ENCODE peak calls at places on chromosomes 11 and 22, in seven cellular contexts. R, S, G, C, J, D and B are unnamed samples. For H3K9me3, the result is how much of the 10 kb centered on the place peaks cover.

GRCh38 chr11:115459563-115459962 is 44.7 kb downstream of the CADM1 start:
- DNase-seq in R (no peak), S (no peak), G (peak), C (peak), J (no peak), D (no peak), B (no peak)

GRCh38 chr11:120254788-120255518 is 15.0 kb downstream of the POU2F3 start:
- DNase-seq in R (no peak), S (no peak), G (no peak), C (no peak), J (no peak), D (peak), B (no peak)

GRCh38 chr22:47167056-47167455 is 404.6 kb downstream of the TBC1D22A start:
- DNase-seq in R (no peak), S (no peak), G (no peak), C (no peak), J (no peak), D (no peak), B (no peak)

GRCh38 chr22:41833369-41834004 is 582 bp downstream of the SREBF2 start:
- DNase-seq in R (no peak), S (no peak), G (peak), C (no peak), J (peak), D (no peak), B (no peak)

GRCh38 chr22:21026783-21027692 is 5.3 kb downstream of the SLC7A4 start:
- DNase-seq in R (no peak), S (no peak), G (peak), C (peak), J (no peak), D (no peak), B (no peak)

GRCh38 chr11:74932797-74933196 is 16.1 kb downstream of the XRRA1 start:
- DNase-seq in R (no peak), S (no peak), G (peak), C (peak), J (peak), D (no peak), B (no peak)

GRCh38 chr11:115135936-115136335 is 368.3 kb downstream of the CADM1 start:
- DNase-seq in R (no peak), S (no peak), G (no peak), C (no peak), J (no peak), D (no peak), B (no peak)

GRCh38 chr11:61059260-61059752 is 43.0 kb upstream of the CD5 start:
- DNase-seq in R (no peak), S (no peak), G (no peak), C (no peak), J (no peak), D (no peak), B (no peak)

GRCh38 chr11:126189109-126189929 is 22.1 kb downstream of the RPUSD4 start:
- DNase-seq in R (peak), S (no peak), G (no peak), C (no peak), J (no peak), D (no peak), B (no peak)

GRCh38 chr22:22248878-22249277 is 4.3 kb downstream of the VPREB1 start:
- DNase-seq in R (no peak), S (no peak), G (no peak), C (no peak), J (no peak), D (no peak), B (no peak)

GRCh38 chr11:134846776-134847722 is 435.0 kb upstream of the B3GAT1 start:
- DNase-seq in R (no peak), S (no peak), G (no peak), C (no peak), J (no peak), D (no peak), B (no peak)

GRCh38 chr22:22037229-22037628 is 54.6 kb upstream of the TOP3B start:
- DNase-seq in R (no peak), S (no peak), G (no peak), C (no peak), J (peak), D (no peak), B (no peak)

GRCh38 chr22:32311551-32312071 is 46.1 kb upstream of the RFPL3 start:
- DNase-seq in R (no peak), S (no peak), G (no peak), C (no peak), J (no peak), D (no peak), B (no peak)

GRCh38 chr11:116177521-116178220 is 595.1 kb downstream of the BUD13 start:
- DNase-seq in R (no peak), S (no peak), G (peak), C (no peak), J (no peak), D (no peak), B (no peak)

GRCh38 chr11:80855975-80856524 is 1415.2 kb upstream of the TENM4 start:
- DNase-seq in R (no peak), S (no peak), G (peak), C (peak), J (peak), D (no peak), B (peak)

GRCh38 chr11:76664578-76665061 is 5.9 kb downstream of the LRRC32 start:
- DNase-seq in R (no peak), S (no peak), G (no peak), C (no peak), J (peak), D (no peak), B (no peak)

GRCh38 chr22:37184816-37185541 is 3.1 kb downstream of the C1QTNF6 start:
- DNase-seq in R (no peak), S (no peak), G (no peak), C (no peak), J (no peak), D (no peak), B (no peak)

GRCh38 chr11:111735262-111736116 is 30.7 kb downstream of the PPP2R1B start:
- DNase-seq in R (no peak), S (no peak), G (peak), C (peak), J (peak), D (no peak), B (peak)

GRCh38 chr22:29480512-29481264 is 670 bp downstream of the NEFH start:
- DNase-seq in R (peak), S (no peak), G (peak), C (peak), J (peak), D (no peak), B (peak)

GRCh38 chr11:125578783-125579182 is 9.5 kb downstream of the EI24 start:
- DNase-seq in R (no peak), S (no peak), G (no peak), C (no peak), J (no peak), D (no peak), B (no peak)

GRCh38 chr11:113723706-113724246 is 17.7 kb upstream of the TMPRSS5 start:
- DNase-seq in R (no peak), S (no peak), G (no peak), C (no peak), J (no peak), D (no peak), B (no peak)

GRCh38 chr11:86551693-86552092 is 120.7 kb downstream of the ME3 start:
- DNase-seq in R (no peak), S (no peak), G (no peak), C (no peak), J (no peak), D (no peak), B (no peak)

GRCh38 chr11:86761978-86762377 is 38.4 kb upstream of the PRSS23 start:
- DNase-seq in R (no peak), S (no peak), G (peak), C (peak), J (no peak), D (no peak), B (no peak)

GRCh38 chr22:47201996-47202818 is 439.8 kb downstream of the TBC1D22A start:
- DNase-seq in R (no peak), S (no peak), G (no peak), C (no peak), J (no peak), D (no peak), B (no peak)

GRCh38 chr11:65224939-65225283 is 36.9 kb upstream of the POLA2 start:
- DNase-seq in R (no peak), S (peak), G (peak), C (peak), J (peak), D (no peak), B (peak)

GRCh38 chr11:16669799-16670415 is 68.5 kb upstream of the C11orf58 start:
- DNase-seq in R (no peak), S (peak), G (peak), C (peak), J (no peak), D (peak), B (peak)

GRCh38 chr11:61917357-61918109 is at the start of gene RAB3IL1:
- DNase-seq in R (no peak), S (no peak), G (peak), C (no peak), J (peak), D (no peak), B (no peak)

GRCh38 chr11:23789938-23790371 is 706.9 kb upstream of the LUZP2 start:
- DNase-seq in R (no peak), S (no peak), G (peak), C (peak), J (no peak), D (no peak), B (no peak)

GRCh38 chr11:95229199-95230053 is 1.6 kb downstream of the SESN3 start:
- DNase-seq in R (no peak), S (no peak), G (peak), C (peak), J (peak), D (no peak), B (no peak)

GRCh38 chr22:36425977-36426523 is 38.3 kb upstream of the MYH9 start:
- DNase-seq in R (no peak), S (no peak), G (no peak), C (no peak), J (no peak), D (no peak), B (no peak)

GRCh38 chr11:31958086-31958735 is 132.7 kb upstream of the RCN1 start:
- DNase-seq in R (peak), S (peak), G (peak), C (peak), J (peak), D (peak), B (peak)

GRCh38 chr11:116415095-116415494 is 357.7 kb downstream of the BUD13 start:
- DNase-seq in R (no peak), S (no peak), G (peak), C (peak), J (no peak), D (no peak), B (no peak)

GRCh38 chr22:20423636-20424511 is 13.8 kb downstream of the SCARF2 start:
- DNase-seq in R (no peak), S (no peak), G (no peak), C (no peak), J (no peak), D (no peak), B (no peak)

GRCh38 chr22:30806391-30806861 is 111.8 kb downstream of the OSBP2 start:
- DNase-seq in R (no peak), S (peak), G (peak), C (peak), J (peak), D (no peak), B (peak)

GRCh38 chr22:23063539-23064380 is 6.6 kb upstream of the GNAZ start:
- DNase-seq in R (no peak), S (no peak), G (no peak), C (no peak), J (no peak), D (no peak), B (no peak)

GRCh38 chr22:39924286-39924685 is 23.4 kb downstream of the GRAP2 start:
- DNase-seq in R (no peak), S (no peak), G (no peak), C (no peak), J (no peak), D (no peak), B (no peak)

GRCh38 chr11:126127284-126127845 is 64.7 kb upstream of the CDON start:
- DNase-seq in R (no peak), S (no peak), G (no peak), C (no peak), J (no peak), D (no peak), B (no peak)

DNA sequence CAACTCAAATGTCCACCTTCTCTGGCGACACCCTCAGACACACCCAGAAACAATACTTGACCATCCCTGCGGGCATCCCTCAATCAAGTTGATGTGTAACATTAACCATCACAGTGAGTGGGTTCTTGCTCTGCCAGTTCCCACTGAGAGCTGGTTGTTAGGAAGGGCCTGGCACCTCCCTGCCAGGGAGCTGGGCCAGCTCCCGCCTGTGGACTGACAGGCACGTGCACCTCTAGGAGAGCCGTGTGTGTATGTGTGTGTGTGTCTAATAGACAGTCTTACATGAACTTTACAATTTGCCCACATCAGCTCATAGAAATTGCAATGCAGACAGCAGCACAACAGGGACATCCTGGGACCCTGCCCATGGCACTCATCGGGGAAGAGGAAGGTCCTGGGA is 298.7 kb downstream of the SHANK2 start:
- DNase-seq in R (no peak), S (no peak), G (no peak), C (no peak), J (no peak), D (no peak), B (no peak)
- H3K9me3 ChIP-seq in R (under half), S (under half), G (under half), C (under half), J (under half), D (under half), B (under half)

DNA sequence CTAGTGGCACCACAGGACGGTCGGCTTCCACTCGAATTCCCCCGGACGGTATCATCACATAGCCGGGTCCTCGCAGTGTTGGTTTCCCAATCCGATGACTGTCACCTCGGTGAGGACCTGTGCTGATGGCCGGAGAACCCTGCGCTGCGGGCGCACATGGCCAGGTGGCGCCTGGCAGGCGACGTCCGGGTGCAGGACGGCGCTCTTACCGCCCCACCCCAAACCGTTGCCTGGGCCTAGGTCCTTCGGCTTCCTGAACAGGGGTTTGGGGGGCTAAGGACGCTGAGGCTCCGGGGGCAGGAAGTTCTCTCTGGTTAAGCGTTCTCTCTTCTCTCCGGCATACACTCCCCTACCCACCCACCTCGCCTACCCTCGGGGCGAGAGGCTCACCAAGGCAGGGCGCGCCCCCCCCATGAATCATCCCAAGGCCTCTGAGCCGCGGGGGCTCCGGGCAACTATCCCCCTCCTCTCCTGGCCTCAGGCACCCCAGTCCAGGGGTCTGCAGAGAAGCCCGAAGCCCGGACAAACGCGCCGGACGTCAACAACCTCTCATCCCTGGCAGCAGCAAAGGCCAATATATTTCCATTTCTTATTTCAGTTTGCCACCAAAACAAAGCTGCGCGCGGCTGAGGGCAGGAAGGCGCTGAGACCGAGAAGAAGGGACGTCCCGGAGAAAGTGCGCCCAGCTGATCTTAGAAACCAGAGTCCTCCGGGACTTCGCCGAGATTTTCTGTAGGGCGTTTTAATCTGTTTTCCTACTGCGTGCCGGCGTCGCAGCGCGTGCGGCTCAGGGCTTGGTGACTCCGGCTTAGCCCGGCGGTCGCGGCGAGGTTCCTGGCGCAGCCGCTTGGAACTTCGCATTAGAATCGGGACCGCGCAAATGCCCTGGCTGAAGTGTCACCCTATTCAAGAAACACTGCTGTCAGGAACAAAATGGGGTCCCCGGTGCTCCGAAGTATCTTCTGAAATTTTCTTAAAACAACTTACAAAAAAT is 5.6 kb downstream of the ALX4 start:
- DNase-seq in R (no peak), S (no peak), G (peak), C (no peak), J (peak), D (no peak), B (no peak)
- TF ChIP-seq EZH2 in R (no peak), S (no peak), G (peak), C (peak), J (peak), D (peak), B (no peak)

GRCh38 chr11:2650343-2650867 is 49.4 kb downstream of the KCNQ1OT1 start:
- DNase-seq in R (no peak), S (no peak), G (no peak), C (no peak), J (no peak), D (no peak), B (no peak)
- H3K9me3 ChIP-seq in R (under half), S (under half), G (under half), C (under half), J (under half), D (half or more), B (half or more)

DNA sequence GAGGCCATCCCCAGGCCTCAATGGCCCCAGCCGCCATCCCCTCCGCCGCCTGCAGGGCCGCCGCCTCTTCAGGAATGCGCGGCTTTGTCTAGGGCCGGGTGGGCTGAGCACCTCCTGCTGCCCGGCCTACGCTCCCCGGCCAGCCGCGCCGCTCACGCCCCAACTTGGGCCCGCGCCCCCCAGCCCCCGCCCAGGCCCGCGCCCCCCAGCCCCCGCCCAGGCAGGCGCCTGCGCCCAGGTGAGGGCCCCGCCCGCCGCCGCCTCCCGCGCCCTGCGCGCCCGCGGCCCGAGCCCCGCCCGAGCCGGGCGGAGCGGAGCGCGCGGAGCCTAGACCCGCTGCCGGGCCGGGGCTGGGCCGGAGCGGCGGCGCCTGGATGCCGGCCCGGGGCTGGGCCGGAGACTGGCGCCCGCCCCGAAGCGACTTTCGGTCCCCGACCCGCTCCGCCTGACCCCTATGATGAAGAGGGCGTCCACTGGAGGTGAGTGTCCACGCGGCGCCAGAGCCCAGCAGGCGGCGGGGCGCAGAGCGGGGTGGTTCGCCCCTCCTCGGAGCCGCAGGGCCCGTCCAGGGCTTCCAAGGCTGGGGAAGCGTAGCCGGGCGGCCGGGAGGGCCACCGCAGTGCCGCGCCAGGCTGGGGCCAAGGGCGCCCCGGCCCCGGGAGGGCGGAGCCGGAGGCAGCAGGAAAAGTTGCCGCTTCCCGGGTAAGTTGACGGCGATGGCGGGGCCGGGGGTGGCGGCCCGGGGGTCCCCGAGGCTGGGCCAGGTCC is 34.3 kb upstream of the PRODH start:
- DNase-seq in R (no peak), S (no peak), G (peak), C (no peak), J (no peak), D (no peak), B (no peak)
- TF ChIP-seq EZH2 in R (no peak), S (no peak), G (peak), C (peak), J (peak), D (no peak), B (peak)

GRCh38 chr22:49052023-49052538 is 775.6 kb downstream of the BRD1 start:
- DNase-seq in R (no peak), S (no peak), G (peak), C (peak), J (no peak), D (no peak), B (no peak)

GRCh38 chr22:49051491-49052022 is 776.1 kb downstream of the BRD1 start:
- DNase-seq in R (no peak), S (no peak), G (no peak), C (no peak), J (no peak), D (no peak), B (no peak)

GRCh38 chr22:49055406-49055805 is 772.3 kb downstream of the BRD1 start:
- DNase-seq in R (no peak), S (no peak), G (no peak), C (no peak), J (no peak), D (no peak), B (no peak)

GRCh38 chr22:49052560-49052959 is 775.1 kb downstream of the BRD1 start:
- DNase-seq in R (no peak), S (no peak), G (no peak), C (no peak), J (no peak), D (no peak), B (no peak)

GRCh38 chr22:49053574-49053973 is 774.1 kb downstream of the BRD1 start:
- DNase-seq in R (no peak), S (no peak), G (no peak), C (no peak), J (no peak), D (no peak), B (no peak)
- H3K9me3 ChIP-seq in R (under half), S (under half), G (under half), C (under half), J (under half), D (under half), B (under half)

GRCh38 chr22:38454011-38454360 is 1.0 kb downstream of the KCNJ4 start:
- DNase-seq in R (no peak), S (no peak), G (no peak), C (no peak), J (no peak), D (no peak), B (no peak)

GRCh38 chr22:38455530-38456271 is 702 bp upstream of the KCNJ4 start:
- DNase-seq in R (no peak), S (no peak), G (peak), C (no peak), J (no peak), D (no peak), B (peak)

GRCh38 chr22:38453065-38453672 is 1.8 kb downstream of the KCNJ4 start:
- DNase-seq in R (no peak), S (no peak), G (no peak), C (no peak), J (no peak), D (no peak), B (no peak)

GRCh38 chr22:38455063-38455529 is at the start of gene KCNJ4:
- DNase-seq in R (no peak), S (no peak), G (no peak), C (no peak), J (no peak), D (no peak), B (no peak)

GRCh38 chr22:38454361-38455062 is 487 bp downstream of the KCNJ4 start:
- DNase-seq in R (no peak), S (no peak), G (no peak), C (no peak), J (no peak), D (no peak), B (no peak)
- TF ChIP-seq EZH2 in R (no peak), S (no peak), G (peak), C (peak), J (peak), D (peak), B (peak)